ENCODE peak calls at places on chromosomes 11 and 22, in six cellular contexts. One of them, this sample, is unnamed.
A peak's percentile ranks its signal among the peaks of the same experiment; 100 is the strongest.

GRCh38 chr11:106466441-106467190 is 389.2 kb downstream of the AASDHPPT start:
- DNase-seq in tibial artery: no peak
- DNase-seq in CD8-positive, alpha-beta memory T cell: no peak
- DNase-seq in HCT116: no peak
- DNase-seq in heart right ventricle: no peak
- DNase-seq in mesendoderm: no peak
- DNase-seq in this sample: no peak

GRCh38 chr11:62532096-62532495 is 14.5 kb downstream of the AHNAK start:
- DNase-seq in heart right ventricle: no peak
- DNase-seq in HCT116: no peak
- DNase-seq in tibial artery: no peak
- DNase-seq in mesendoderm: no peak
- DNase-seq in CD8-positive, alpha-beta memory T cell: no peak
- DNase-seq in this sample: no peak

GRCh38 chr22:27573992-27574391 is 227.6 kb downstream of the MN1 start:
- DNase-seq in CD8-positive, alpha-beta memory T cell: no peak
- DNase-seq in heart right ventricle: no peak
- DNase-seq in tibial artery: no peak
- DNase-seq in mesendoderm: no peak
- DNase-seq in HCT116: no peak
- DNase-seq in this sample: no peak

GRCh38 chr11:94926698-94927237 is 46.6 kb downstream of the CWC15 start:
- DNase-seq in CD8-positive, alpha-beta memory T cell: no peak
- DNase-seq in mesendoderm: peak; percentile 73
- DNase-seq in heart right ventricle: peak; percentile 84
- DNase-seq in HCT116: no peak
- DNase-seq in tibial artery: peak; percentile 78
- DNase-seq in this sample: peak; percentile 91

GRCh38 chr22:44994399-44995281 is 15.2 kb downstream of the PHF21B start:
- DNase-seq in heart right ventricle: no peak
- DNase-seq in mesendoderm: no peak
- DNase-seq in CD8-positive, alpha-beta memory T cell: no peak
- DNase-seq in HCT116: no peak
- DNase-seq in tibial artery: no peak
- DNase-seq in this sample: no peak

GRCh38 chr22:17368727-17369552 is at the start of gene CECR2:
- DNase-seq in CD8-positive, alpha-beta memory T cell: no peak
- DNase-seq in heart right ventricle: peak; percentile 60
- DNase-seq in HCT116: peak; percentile 34
- DNase-seq in mesendoderm: peak; percentile 95
- DNase-seq in tibial artery: no peak
- DNase-seq in this sample: peak; percentile 65

GRCh38 chr11:13415201-13415600 is 47.8 kb downstream of the BTBD10 start:
- DNase-seq in CD8-positive, alpha-beta memory T cell: no peak
- DNase-seq in mesendoderm: no peak
- DNase-seq in tibial artery: no peak
- DNase-seq in heart right ventricle: no peak
- DNase-seq in HCT116: no peak
- DNase-seq in this sample: no peak

GRCh38 chr11:2954263-2954662 is 25.0 kb upstream of the PHLDA2 start:
- DNase-seq in HCT116: no peak
- DNase-seq in heart right ventricle: no peak
- DNase-seq in mesendoderm: no peak
- DNase-seq in CD8-positive, alpha-beta memory T cell: no peak
- DNase-seq in tibial artery: no peak
- DNase-seq in this sample: no peak

GRCh38 chr11:33634291-33634834 is 66.3 kb downstream of the C11orf91 start:
- DNase-seq in mesendoderm: no peak
- DNase-seq in tibial artery: no peak
- DNase-seq in heart right ventricle: no peak
- DNase-seq in CD8-positive, alpha-beta memory T cell: no peak
- DNase-seq in HCT116: peak; percentile 73
- DNase-seq in this sample: no peak

GRCh38 chr11:416757-417621 is 2.2 kb upstream of the SIGIRR start:
- DNase-seq in mesendoderm: peak; percentile 34
- DNase-seq in heart right ventricle: peak; percentile 62
- DNase-seq in CD8-positive, alpha-beta memory T cell: peak; percentile 46
- DNase-seq in tibial artery: no peak
- DNase-seq in HCT116: no peak
- DNase-seq in this sample: peak; percentile 83

GRCh38 chr11:1060885-1061616 is 13.6 kb upstream of the MUC2 start:
- DNase-seq in HCT116: peak; percentile 74
- DNase-seq in mesendoderm: no peak
- DNase-seq in heart right ventricle: peak; percentile 15
- DNase-seq in CD8-positive, alpha-beta memory T cell: no peak
- DNase-seq in tibial artery: peak; percentile 18
- DNase-seq in this sample: no peak

GRCh38 chr11:12602421-12602820 is 71.8 kb upstream of the TEAD1 start:
- DNase-seq in CD8-positive, alpha-beta memory T cell: no peak
- DNase-seq in tibial artery: no peak
- DNase-seq in HCT116: no peak
- DNase-seq in mesendoderm: no peak
- DNase-seq in heart right ventricle: no peak
- DNase-seq in this sample: no peak

GRCh38 chr22:29314074-29314473 is 1.4 kb downstream of the RASL10A start:
- DNase-seq in tibial artery: no peak
- DNase-seq in CD8-positive, alpha-beta memory T cell: no peak
- DNase-seq in heart right ventricle: no peak
- DNase-seq in mesendoderm: no peak
- DNase-seq in HCT116: no peak
- DNase-seq in this sample: no peak

GRCh38 chr11:63821411-63821810 is 8.2 kb downstream of the SPINDOC start:
- DNase-seq in CD8-positive, alpha-beta memory T cell: no peak
- DNase-seq in HCT116: no peak
- DNase-seq in mesendoderm: no peak
- DNase-seq in tibial artery: no peak
- DNase-seq in heart right ventricle: no peak
- DNase-seq in this sample: no peak

GRCh38 chr11:15509082-15509481 is 394.4 kb downstream of the INSC start:
- DNase-seq in mesendoderm: no peak
- DNase-seq in CD8-positive, alpha-beta memory T cell: no peak
- DNase-seq in tibial artery: no peak
- DNase-seq in HCT116: no peak
- DNase-seq in heart right ventricle: no peak
- DNase-seq in this sample: no peak

GRCh38 chr11:2445107-2445947 is 519 bp downstream of the KCNQ1 start:
- DNase-seq in heart right ventricle: no peak
- DNase-seq in HCT116: no peak
- DNase-seq in CD8-positive, alpha-beta memory T cell: peak; percentile 53
- DNase-seq in tibial artery: no peak
- DNase-seq in mesendoderm: no peak
- DNase-seq in this sample: no peak

GRCh38 chr11:118202599-118203422 is 22.0 kb downstream of the JAML start:
- DNase-seq in HCT116: no peak
- DNase-seq in CD8-positive, alpha-beta memory T cell: peak; percentile 66
- DNase-seq in heart right ventricle: no peak
- DNase-seq in tibial artery: no peak
- DNase-seq in mesendoderm: no peak
- DNase-seq in this sample: no peak

DNA sequence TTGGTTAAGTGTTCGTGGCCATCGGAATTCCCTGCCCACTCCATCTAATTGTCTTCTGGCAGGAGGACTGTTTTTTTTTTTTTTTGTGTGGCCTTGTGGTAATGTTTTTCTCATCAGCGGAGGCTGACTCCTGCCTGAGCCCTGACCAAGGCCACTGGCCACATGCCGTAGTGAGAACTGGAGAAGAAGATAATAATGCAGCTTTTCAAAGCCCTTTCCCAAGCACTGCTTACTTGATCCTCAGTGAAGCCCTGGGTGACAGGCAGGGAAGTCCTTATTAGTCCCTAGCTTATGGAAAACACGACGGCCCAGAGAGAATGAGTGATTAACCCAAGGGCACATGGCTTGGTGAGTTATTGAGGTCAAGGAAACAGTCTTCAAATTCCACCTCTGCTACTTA is 71.2 kb downstream of the ADM start:
- DNase-seq in HCT116: no peak
- DNase-seq in mesendoderm: no peak
- DNase-seq in CD8-positive, alpha-beta memory T cell: no peak
- DNase-seq in heart right ventricle: no peak
- DNase-seq in tibial artery: peak; percentile 51
- DNase-seq in this sample: no peak
- H3K27ac ChIP-seq in HCT116: no peak overlapping the region
- H3K27ac ChIP-seq in mesendoderm: no peak overlapping the region
- H3K27ac ChIP-seq in CD8-positive, alpha-beta memory T cell: no peak overlapping the region
- H3K27ac ChIP-seq in heart right ventricle: no peak overlapping the region
- H3K27ac ChIP-seq in tibial artery: no peak overlapping the region
- H3K27ac ChIP-seq in this sample: no peak overlapping the region

DNA sequence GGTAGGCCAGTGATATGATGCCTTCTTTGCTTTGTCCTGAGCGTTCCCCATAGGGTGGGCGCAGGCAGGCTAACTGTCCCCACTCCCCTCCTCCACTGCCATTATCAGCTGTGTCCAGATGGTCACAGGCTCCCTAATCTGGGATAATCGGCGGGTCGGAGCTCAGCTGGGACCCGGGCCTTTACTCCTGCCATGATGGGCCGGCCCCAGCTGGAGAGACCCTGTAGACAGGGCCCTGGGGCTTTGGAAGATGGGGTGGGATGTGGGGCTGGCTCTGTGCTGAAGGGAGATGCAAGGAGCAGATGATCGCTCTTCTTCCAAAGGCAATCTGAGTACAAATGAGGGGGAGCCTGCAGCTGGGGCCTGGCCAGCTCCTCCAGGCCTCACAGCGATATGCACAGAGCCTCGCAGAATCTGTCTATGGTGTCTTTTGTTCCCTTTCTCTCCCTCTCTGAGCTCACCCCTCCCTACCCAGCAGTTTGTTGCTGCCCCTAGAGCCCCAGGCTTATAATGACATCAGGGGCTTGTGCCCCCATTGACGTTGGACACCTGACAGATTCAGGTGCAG is 11.9 kb downstream of the KLHL35 start:
- DNase-seq in heart right ventricle: no peak
- DNase-seq in tibial artery: no peak
- DNase-seq in mesendoderm: no peak
- DNase-seq in HCT116: no peak
- DNase-seq in CD8-positive, alpha-beta memory T cell: no peak
- DNase-seq in this sample: no peak
- H3K27ac ChIP-seq in heart right ventricle: no peak overlapping the region
- H3K27ac ChIP-seq in tibial artery: no peak overlapping the region
- H3K27ac ChIP-seq in mesendoderm: no peak overlapping the region
- H3K27ac ChIP-seq in HCT116: no peak overlapping the region
- H3K27ac ChIP-seq in CD8-positive, alpha-beta memory T cell: no peak overlapping the region
- H3K27ac ChIP-seq in this sample: no peak overlapping the region

DNA sequence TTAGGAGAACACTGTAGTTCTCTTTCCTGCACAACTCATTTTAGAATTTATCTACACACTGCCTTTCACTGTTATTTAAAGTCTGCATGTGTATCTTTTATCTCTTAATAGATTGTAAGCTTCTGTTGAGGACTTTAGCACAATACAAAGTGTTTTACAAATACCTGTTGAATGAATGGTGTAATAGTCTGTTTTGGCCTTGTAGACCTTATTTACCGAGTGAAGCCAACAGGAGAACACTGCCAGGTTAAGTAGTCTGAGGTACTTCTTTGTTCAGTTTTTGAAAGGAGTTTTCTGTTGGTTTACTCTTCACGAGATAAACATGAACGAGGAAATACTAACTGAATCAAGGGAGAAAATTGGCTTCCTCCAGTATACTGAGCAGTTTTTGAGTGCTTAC is 31.0 kb downstream of the SIK2 start:
- DNase-seq in heart right ventricle: no peak
- DNase-seq in mesendoderm: no peak
- DNase-seq in HCT116: no peak
- DNase-seq in CD8-positive, alpha-beta memory T cell: no peak
- DNase-seq in tibial artery: no peak
- DNase-seq in this sample: no peak
- H3K27ac ChIP-seq in heart right ventricle: no peak overlapping the region
- H3K27ac ChIP-seq in mesendoderm: no peak overlapping the region
- H3K27ac ChIP-seq in HCT116: peak overlapping the region; percentile 9
- H3K27ac ChIP-seq in CD8-positive, alpha-beta memory T cell: no peak overlapping the region
- H3K27ac ChIP-seq in tibial artery: no peak overlapping the region
- H3K27ac ChIP-seq in this sample: peak overlapping the region; percentile 1

DNA sequence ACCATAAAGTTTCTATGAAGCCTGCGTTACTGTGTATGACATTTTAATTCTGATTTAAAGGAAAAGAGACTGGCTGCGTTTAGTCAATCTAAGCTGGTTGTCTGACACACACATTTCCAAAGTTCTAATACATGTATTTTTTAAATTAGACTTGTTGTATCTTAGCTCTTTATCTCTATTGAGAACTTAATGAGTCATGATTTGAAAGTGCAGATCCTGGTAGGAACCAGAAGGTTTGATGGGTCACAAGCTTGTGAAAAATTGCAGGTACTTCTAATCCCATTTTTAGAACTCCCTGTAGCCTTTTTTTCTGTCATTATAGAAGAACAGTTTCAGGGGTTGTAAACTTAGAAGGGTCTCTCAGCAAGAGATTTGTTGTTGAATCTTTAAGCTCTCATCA is 210.3 kb downstream of the DDX10 start:
- DNase-seq in mesendoderm: no peak
- DNase-seq in heart right ventricle: no peak
- DNase-seq in CD8-positive, alpha-beta memory T cell: no peak
- DNase-seq in tibial artery: no peak
- DNase-seq in HCT116: no peak
- DNase-seq in this sample: no peak
- H3K27ac ChIP-seq in mesendoderm: no peak overlapping the region
- H3K27ac ChIP-seq in heart right ventricle: no peak overlapping the region
- H3K27ac ChIP-seq in CD8-positive, alpha-beta memory T cell: no peak overlapping the region
- H3K27ac ChIP-seq in tibial artery: no peak overlapping the region
- H3K27ac ChIP-seq in HCT116: peak overlapping the region; percentile 75
- H3K27ac ChIP-seq in this sample: no peak overlapping the region

This sample was measured in heart left ventricle.